ENCODE peak calls at places on chromosomes 5 and 9, in five cellular contexts. X is RWPE1, W is heart right ventricle, A is cardiac muscle cell, H is A549. J is an unnamed sample.

GRCh38 chr9:75604661-75605060 is 285.8 kb upstream of the PCSK5 start:
- DNase-seq in X (no peak), W (no peak), A (no peak), H (no peak), J (no peak)

GRCh38 chr9:33813712-33814641 is 3.0 kb upstream of the UBE2R2 start:
- DNase-seq in X (peak), W (no peak), A (peak), H (peak), J (no peak)

GRCh38 chr9:105449081-105449480 is 1.2 kb downstream of the FSD1L start:
- DNase-seq in X (no peak), W (no peak), A (no peak), H (no peak), J (no peak)

GRCh38 chr9:10250200-10250599 is 362.6 kb downstream of the PTPRD start:
- DNase-seq in X (no peak), W (no peak), A (peak), H (no peak), J (no peak)

GRCh38 chr9:70406446-70406862 is 8.0 kb downstream of the KLF9 start:
- DNase-seq in X (no peak), W (no peak), A (peak), H (no peak), J (no peak)

GRCh38 chr5:67520161-67520886 is 323.7 kb upstream of the CD180 start:
- DNase-seq in X (no peak), W (no peak), A (no peak), H (no peak), J (no peak)

GRCh38 chr5:157295247-157295646 is 29.3 kb downstream of the CYFIP2 start:
- DNase-seq in X (no peak), W (no peak), A (no peak), H (no peak), J (no peak)

GRCh38 chr5:16411741-16412455 is 53.7 kb downstream of the ZNF622 start:
- DNase-seq in X (no peak), W (no peak), A (no peak), H (no peak), J (no peak)

GRCh38 chr9:137550241-137550621 is at the start of gene PNPLA7:
- DNase-seq in X (peak), W (peak), A (peak), H (peak), J (peak)

DNA sequence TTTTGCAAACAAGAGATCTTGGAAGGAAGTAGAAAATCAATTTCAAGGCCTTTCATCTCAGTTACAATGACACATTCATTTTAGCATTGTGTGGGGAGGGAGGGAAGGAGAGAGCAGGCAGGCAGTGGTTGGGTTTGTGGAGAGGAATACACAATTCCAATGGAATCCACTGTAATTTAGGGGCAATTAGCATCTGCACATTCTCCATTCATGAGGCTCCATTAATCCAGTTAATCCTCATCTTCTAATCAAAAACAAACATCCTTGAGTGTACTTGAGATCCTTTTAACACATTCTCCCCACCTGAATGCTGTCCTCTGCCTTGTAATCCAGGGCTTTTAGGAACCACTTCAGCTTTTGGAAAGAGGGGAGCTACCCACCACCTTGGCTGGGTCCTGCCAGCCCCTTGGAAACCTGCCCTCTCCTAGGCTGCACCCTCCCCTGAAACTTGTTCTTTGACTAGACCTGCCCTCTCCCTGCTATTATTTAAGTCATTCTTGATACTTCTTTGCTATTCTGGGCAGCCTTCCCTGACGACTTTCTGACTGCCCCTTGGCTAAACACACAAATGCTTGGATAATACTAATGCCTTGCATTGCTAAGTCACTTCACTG is 271.2 kb downstream of the SLIT3 start:
- DNase-seq in X (no peak), W (no peak), A (no peak), H (no peak), J (no peak)
- TF ChIP-seq CTCF in X (no peak), W (no peak), A (no peak), H (no peak), J (no peak)

GRCh38 chr9:126501383-126502331 is 112.1 kb upstream of the LMX1B start:
- DNase-seq in X (no peak), W (no peak), A (no peak), H (no peak), J (no peak)
- TF ChIP-seq CTCF in X (no peak), W (no peak), A (no peak), H (no peak), J (no peak)

DNA sequence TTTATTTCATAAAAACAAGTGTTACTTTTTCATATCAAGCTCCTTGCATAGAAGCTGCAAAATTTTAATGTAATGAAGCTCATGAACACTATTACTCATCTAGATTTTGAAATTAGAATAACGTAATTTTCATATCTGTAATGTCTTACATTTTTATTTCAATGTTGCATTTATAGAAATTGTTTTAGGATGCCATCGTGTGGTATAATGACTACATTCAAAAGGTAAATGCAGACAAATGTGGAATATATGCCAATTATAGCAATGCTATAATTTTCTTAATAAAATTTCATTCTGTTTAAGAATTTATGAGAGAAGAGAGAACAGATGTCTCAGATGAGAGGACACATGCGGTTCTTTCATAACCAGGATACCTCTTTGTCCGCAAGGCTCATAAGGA is 230.2 kb downstream of the TMEM232 start:
- DNase-seq in X (no peak), W (no peak), A (no peak), H (no peak), J (no peak)
- TF ChIP-seq CTCF in X (no peak), W (no peak), A (no peak), H (no peak), J (no peak)

GRCh38 chr9:12698986-12699385 is 5.8 kb downstream of the TYRP1 start:
- DNase-seq in X (no peak), W (no peak), A (peak), H (no peak), J (no peak)
- TF ChIP-seq CTCF in X (no peak), W (no peak), A (peak), H (no peak), J (no peak)

DNA sequence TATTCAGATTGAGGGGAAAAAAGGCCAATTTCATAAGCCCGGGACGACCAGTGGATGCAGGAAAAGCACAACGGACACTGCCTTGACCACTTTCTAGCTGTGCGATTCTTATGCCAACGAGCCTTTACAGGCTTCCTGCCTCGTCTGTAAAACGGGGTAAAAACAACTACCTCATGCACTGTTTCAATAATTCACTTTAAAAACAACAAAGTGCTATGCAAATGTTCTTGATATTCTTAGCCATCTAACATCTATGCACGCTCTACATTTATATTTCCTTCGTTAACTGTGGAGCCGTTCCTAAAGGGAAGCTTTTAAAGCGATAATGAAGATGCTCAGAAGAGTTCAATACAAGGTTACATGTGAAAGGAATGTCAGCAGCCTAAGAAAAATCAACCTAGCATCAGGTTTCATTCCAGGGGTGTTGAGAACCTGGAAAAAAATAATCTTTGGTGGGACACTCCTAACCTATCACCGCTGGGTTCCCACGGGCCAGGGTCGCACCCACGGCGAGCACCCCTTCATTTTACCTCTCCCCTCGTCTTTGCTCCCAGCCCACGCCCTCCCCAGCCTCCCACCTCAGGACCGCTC is 995 bp downstream of the ARSB start:
- DNase-seq in X (no peak), W (no peak), A (peak), H (no peak), J (no peak)
- TF ChIP-seq CTCF in X (peak), W (no peak), A (no peak), H (no peak), J (no peak)

GRCh38 chr9:122158202-122158601 is 1.4 kb downstream of the NDUFA8 start:
- DNase-seq in X (peak), W (peak), A (peak), H (peak), J (peak)

GRCh38 chr9:122159925-122160246 is 178 bp downstream of the MORN5 start:
- DNase-seq in X (no peak), W (no peak), A (no peak), H (no peak), J (no peak)

GRCh38 chr9:122162415-122162814 is 2.7 kb downstream of the MORN5 start:
- DNase-seq in X (no peak), W (no peak), A (no peak), H (no peak), J (no peak)

GRCh38 chr9:122164286-122164685 is 4.6 kb downstream of the MORN5 start:
- DNase-seq in X (no peak), W (no peak), A (no peak), H (no peak), J (no peak)

DNA sequence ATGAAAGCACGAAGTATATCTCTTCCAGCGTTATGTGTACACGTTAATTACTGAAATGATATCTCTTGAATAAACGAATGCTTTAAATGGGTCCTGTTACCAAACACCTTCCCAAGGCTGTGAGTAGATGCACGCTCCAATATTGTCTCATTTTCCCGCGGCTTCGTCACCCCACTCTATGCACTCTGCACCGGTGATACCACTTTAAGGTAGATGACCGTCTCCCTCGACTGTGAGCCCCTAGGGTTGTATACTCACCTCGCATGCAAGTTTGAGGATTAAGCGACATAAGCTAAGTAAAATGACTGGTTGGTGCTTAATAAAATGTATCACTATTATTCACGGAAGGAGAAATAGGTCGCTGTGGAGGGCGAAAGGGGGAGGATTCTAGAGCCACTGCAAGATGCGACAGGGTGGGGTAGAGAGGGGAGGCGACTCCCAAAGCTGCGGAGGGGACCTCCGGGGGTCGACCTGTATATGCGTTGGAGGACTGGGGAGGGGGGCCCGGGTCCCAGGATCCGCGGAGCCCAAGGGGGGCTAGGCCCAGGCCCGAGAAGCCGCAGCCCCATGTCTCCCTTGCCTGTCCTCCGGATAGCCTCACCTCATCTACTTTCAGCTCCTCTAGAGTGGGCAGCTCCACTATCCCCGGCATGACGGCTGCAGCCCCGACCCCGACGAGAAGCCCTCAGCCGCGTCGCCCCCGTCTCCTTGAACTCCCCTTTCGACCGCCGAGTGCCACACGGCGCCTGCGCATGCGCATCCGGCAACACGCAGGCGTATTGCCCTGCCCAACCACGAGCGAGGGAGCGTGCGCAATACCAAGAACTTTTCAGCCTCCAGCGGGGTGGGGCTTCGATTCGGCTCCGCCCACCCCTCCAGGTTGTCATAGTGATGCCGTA is at the start of the genes MORN5 and NDUFA8:
- DNase-seq in X (peak), W (peak), A (peak), H (peak), J (peak)
- TF ChIP-seq CTCF in X (no peak), W (no peak), A (no peak), H (no peak), J (no peak)

GRCh38 chr9:79256691-79257213 is 315.0 kb upstream of the TLE4 start:
- DNase-seq in X (peak), W (no peak), A (peak), H (no peak), J (no peak)

GRCh38 chr9:79255681-79256080 is 316.1 kb upstream of the TLE4 start:
- DNase-seq in X (no peak), W (no peak), A (no peak), H (no peak), J (no peak)

GRCh38 chr9:79257671-79258410 is 313.9 kb upstream of the TLE4 start:
- DNase-seq in X (no peak), W (no peak), A (no peak), H (no peak), J (no peak)

GRCh38 chr9:79257215-79257614 is 314.6 kb upstream of the TLE4 start:
- DNase-seq in X (no peak), W (no peak), A (no peak), H (no peak), J (peak)

DNA sequence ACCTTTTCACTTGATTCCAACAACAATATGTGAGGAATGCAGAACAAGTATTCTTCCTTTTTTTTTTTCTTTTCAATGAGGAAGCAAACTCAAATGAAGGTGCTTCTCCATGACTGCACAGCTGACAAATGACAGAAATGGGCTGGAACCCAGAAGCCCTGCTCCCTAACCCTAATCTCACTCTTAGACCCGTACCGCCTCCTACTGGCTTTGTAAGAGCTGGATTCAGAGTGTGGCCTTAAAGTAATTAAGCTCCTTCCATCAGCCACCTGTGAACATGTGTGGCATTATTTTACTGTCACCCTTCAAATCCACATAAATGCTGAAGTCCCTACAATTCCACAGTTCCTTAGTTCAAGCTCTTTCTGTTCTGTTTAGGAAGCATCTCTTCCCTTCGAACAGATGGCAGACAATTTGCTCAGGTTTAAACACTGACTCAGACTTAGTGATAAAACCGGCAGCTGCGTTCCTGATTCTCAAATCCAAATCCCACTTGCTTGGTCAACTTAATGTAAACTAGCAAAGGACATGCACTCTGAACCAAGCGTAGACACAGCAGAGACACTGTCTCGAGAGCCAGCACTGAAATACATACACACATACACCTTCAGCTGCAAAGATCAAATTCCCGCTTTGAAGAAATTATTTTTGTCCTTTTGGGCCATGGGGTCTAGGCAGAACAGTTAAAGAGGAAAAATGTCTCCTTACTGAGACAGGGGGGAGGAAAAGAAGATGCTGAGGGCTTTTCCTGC is 316.7 kb upstream of the TLE4 start:
- DNase-seq in X (no peak), W (no peak), A (peak), H (no peak), J (no peak)
- TF ChIP-seq CTCF in X (no peak), W (no peak), A (peak), H (peak), J (no peak)

J was measured in endothelial cell.